ENCODE peak calls at places on chromosomes 3 and 15, in four cellular contexts. O is epithelial cell of prostate, M is cardiac muscle cell, W is RWPE1. N is an unnamed sample.

GRCh38 chr3:52308308-52308707 is 7.8 kb upstream of the DNAH1 start:
- DNase-seq in O (no peak), M (no peak), W (no peak), N (no peak)

GRCh38 chr3:12707425-12707824 is 43.5 kb upstream of the RAF1 start:
- DNase-seq in W (no peak), M (no peak), O (no peak), N (no peak)

GRCh38 chr3:69741057-69741830 is 2.0 kb downstream of the MITF start:
- DNase-seq in M (no peak), O (no peak), W (no peak), N (no peak)

GRCh38 chr3:145767909-145768308 is 393.1 kb downstream of the PLOD2 start:
- DNase-seq in O (no peak), M (no peak), W (no peak), N (no peak)

GRCh38 chr3:189349772-189350171 is 178.0 kb downstream of the TPRG1 start:
- DNase-seq in O (no peak), M (no peak), W (no peak), N (no peak)

GRCh38 chr15:69074011-69074842 is 59.7 kb downstream of the NOX5 start:
- DNase-seq in M (peak; percentile 74), W (peak; percentile 56), O (no peak), N (peak; percentile 72)

GRCh38 chr15:63531586-63531985 is 27.2 kb downstream of the USP3 start:
- DNase-seq in M (no peak), O (no peak), W (no peak), N (no peak)

GRCh38 chr3:99703535-99703934 is 65.1 kb downstream of the COL8A1 start:
- DNase-seq in W (no peak), M (no peak), O (no peak), N (no peak)

GRCh38 chr15:90020041-90020735 is 19.1 kb downstream of the ZNF710 start:
- DNase-seq in O (no peak), M (no peak), W (no peak), N (no peak)

GRCh38 chr15:80949756-80950155 is 39.9 kb downstream of the MESD start:
- DNase-seq in M (no peak), W (no peak), O (no peak), N (no peak)

GRCh38 chr3:31105438-31106077 is 211.1 kb upstream of the GADL1 start:
- DNase-seq in O (peak; percentile 91), M (no peak), W (peak; percentile 73), N (no peak)

GRCh38 chr3:184133840-184134745 is 1.1 kb upstream of the EIF2B5 start:
- DNase-seq in W (peak; percentile 73), M (peak; percentile 90), O (peak; percentile 73), N (peak; percentile 91)

GRCh38 chr3:33931512-33931911 is 133.1 kb downstream of the PDCD6IP start:
- DNase-seq in W (no peak), O (no peak), M (no peak), N (no peak)

GRCh38 chr3:24680214-24680967 is 185.7 kb upstream of the THRB start:
- DNase-seq in O (no peak), W (no peak), M (peak; percentile 84), N (peak; percentile 86)

GRCh38 chr3:101249512-101249911 is 70.9 kb downstream of the IMPG2 start:
- DNase-seq in O (no peak), W (no peak), M (no peak), N (no peak)

GRCh38 chr15:64911317-64912186 is at the start of gene ANKDD1A:
- DNase-seq in M (peak; percentile 86), O (no peak), W (peak; percentile 76), N (peak; percentile 82)

GRCh38 chr15:76197703-76198455 is 113.4 kb downstream of the ETFA start:
- DNase-seq in M (no peak), W (peak; percentile 85), O (no peak), N (peak; percentile 30)

GRCh38 chr15:62187425-62187824 is 22.3 kb upstream of the C2CD4B start:
- DNase-seq in O (no peak), W (no peak), M (no peak), N (no peak)

GRCh38 chr3:9793161-9793781 is 389 bp downstream of the ARPC4 start:
- DNase-seq in M (peak; percentile 36), O (no peak), W (no peak), N (no peak)

GRCh38 chr3:122315619-122316018 is 9.4 kb upstream of the CSTA start:
- DNase-seq in W (no peak), M (no peak), O (no peak), N (no peak)

GRCh38 chr3:157174265-157174615 is 14.3 kb upstream of the CCNL1 start:
- DNase-seq in O (no peak), M (no peak), W (no peak), N (peak; percentile 47)

GRCh38 chr3:50268703-50269451 is at the start of gene SEMA3B:
- DNase-seq in M (no peak), W (peak; percentile 84), O (no peak), N (peak; percentile 58)

GRCh38 chr3:187264946-187265345 is 26.6 kb downstream of the MASP1 start:
- DNase-seq in W (no peak), M (no peak), O (no peak), N (no peak)

GRCh38 chr3:125374501-125374995 is 577 bp downstream of the ZNF148 start:
- DNase-seq in O (no peak), W (peak; percentile 53), M (peak; percentile 69), N (peak; percentile 55)

GRCh38 chr3:27545061-27545460 is 60.9 kb upstream of the SLC4A7 start:
- DNase-seq in O (no peak), W (no peak), M (no peak), N (no peak)

GRCh38 chr3:99633887-99634558 is 4.4 kb upstream of the COL8A1 start:
- DNase-seq in O (no peak), M (no peak), W (peak; percentile 30), N (no peak)

GRCh38 chr3:63863150-63864007 is at the start of the genes ATXN7 and THOC7:
- DNase-seq in O (no peak), W (peak; percentile 55), M (peak; percentile 84), N (peak; percentile 64)

GRCh38 chr15:38961886-38962285 is 397.3 kb upstream of the RASGRP1 start:
- DNase-seq in O (no peak), M (no peak), W (no peak), N (no peak)

GRCh38 chr3:13420051-13420816 is at the start of gene NUP210:
- DNase-seq in M (peak; percentile 82), W (no peak), O (no peak), N (no peak)

GRCh38 chr3:129593595-129594339 is 12.7 kb downstream of the PLXND1 start:
- DNase-seq in W (no peak), O (no peak), M (no peak), N (no peak)

GRCh38 chr3:174002543-174002942 is 605.0 kb downstream of the NLGN1 start:
- DNase-seq in M (no peak), W (no peak), O (no peak), N (peak; percentile 17)

GRCh38 chr15:77836116-77836798 is 203.5 kb upstream of the LINGO1 start:
- DNase-seq in M (peak; percentile 57), W (peak; percentile 73), O (no peak), N (peak; percentile 39)

GRCh38 chr15:35626531-35626930 is 80.6 kb upstream of the DPH6 start:
- DNase-seq in O (no peak), M (no peak), W (no peak), N (no peak)

GRCh38 chr15:29270169-29270955 is 740 bp upstream of the NSMCE3 start:
- DNase-seq in O (no peak), M (no peak), W (no peak), N (peak; percentile 12)

GRCh38 chr3:38521391-38521987 is 25.3 kb downstream of the EXOG start:
- DNase-seq in W (peak; percentile 47), M (peak; percentile 84), O (no peak), N (peak; percentile 83)

GRCh38 chr3:30085486-30085885 is 520.9 kb upstream of the TGFBR2 start:
- DNase-seq in W (no peak), M (no peak), O (no peak), N (no peak)

GRCh38 chr3:60366491-60366890 is 884.8 kb downstream of the FHIT start:
- DNase-seq in W (no peak), O (no peak), M (no peak), N (no peak)
- H3K27ac ChIP-seq in W (no peak overlapping the region), O (no peak overlapping the region), M (no peak overlapping the region), N (no peak overlapping the region)

GRCh38 chr3:4712109-4712508 is 219.0 kb downstream of the ITPR1 start:
- DNase-seq in M (no peak), W (peak; percentile 70), O (peak; percentile 98), N (no peak)
- H3K27ac ChIP-seq in M (no peak overlapping the region), W (no peak overlapping the region), O (peak overlapping the region; percentile 81), N (no peak overlapping the region)

GRCh38 chr3:193008654-193009053 is 91.0 kb upstream of the MB21D2 start:
- DNase-seq in O (no peak), W (no peak), M (no peak), N (no peak)
- H3K27ac ChIP-seq in O (no peak overlapping the region), W (no peak overlapping the region), M (no peak overlapping the region), N (no peak overlapping the region)

GRCh38 chr3:133413166-133414020 is 13.5 kb downstream of the BFSP2 start:
- DNase-seq in O (no peak), M (peak; percentile 29), W (no peak), N (peak; percentile 60)
- H3K27ac ChIP-seq in O (no peak overlapping the region), M (no peak overlapping the region), W (no peak overlapping the region), N (no peak overlapping the region)